ENCODE peak calls at places on chromosomes 7 and 10, in nine cellular contexts. One of them, this sample, is unnamed. For H3K27me3, the result is how much of the 10 kb centered on the place peaks cover.

GRCh38 chr10:29287635-29288034 is 1.2 kb upstream of the LYZL1 start:
- DNase-seq in Peyer's patch: no peak
- DNase-seq in cardiac muscle cell: no peak
- DNase-seq in mammary epithelial cell: no peak
- DNase-seq in AG04450: no peak
- DNase-seq in pancreas: no peak
- DNase-seq in neural progenitor cell: no peak
- DNase-seq in thoracic aorta: no peak
- DNase-seq in brain microvascular endothelial cell: no peak
- DNase-seq in this sample: no peak

GRCh38 chr10:24822557-24822956 is 98.9 kb upstream of the ARHGAP21 start:
- DNase-seq in Peyer's patch: no peak
- DNase-seq in cardiac muscle cell: no peak
- DNase-seq in mammary epithelial cell: no peak
- DNase-seq in AG04450: no peak
- DNase-seq in pancreas: no peak
- DNase-seq in neural progenitor cell: no peak
- DNase-seq in thoracic aorta: no peak
- DNase-seq in brain microvascular endothelial cell: no peak
- DNase-seq in this sample: no peak

GRCh38 chr7:4749363-4749762 is 26.1 kb upstream of the AP5Z1 start:
- DNase-seq in Peyer's patch: no peak
- DNase-seq in cardiac muscle cell: no peak
- DNase-seq in mammary epithelial cell: no peak
- DNase-seq in AG04450: no peak
- DNase-seq in pancreas: no peak
- DNase-seq in neural progenitor cell: no peak
- DNase-seq in thoracic aorta: no peak
- DNase-seq in brain microvascular endothelial cell: no peak
- DNase-seq in this sample: no peak

GRCh38 chr7:129401968-129402860 is 32.0 kb upstream of the STRIP2 start:
- DNase-seq in Peyer's patch: no peak
- DNase-seq in cardiac muscle cell: no peak
- DNase-seq in mammary epithelial cell: no peak
- DNase-seq in AG04450: no peak
- DNase-seq in pancreas: no peak
- DNase-seq in neural progenitor cell: no peak
- DNase-seq in thoracic aorta: no peak
- DNase-seq in brain microvascular endothelial cell: no peak
- DNase-seq in this sample: no peak

GRCh38 chr7:130974169-130974568 is 240.2 kb upstream of the KLF14 start:
- DNase-seq in Peyer's patch: no peak
- DNase-seq in cardiac muscle cell: no peak
- DNase-seq in mammary epithelial cell: no peak
- DNase-seq in AG04450: no peak
- DNase-seq in pancreas: no peak
- DNase-seq in neural progenitor cell: no peak
- DNase-seq in thoracic aorta: no peak
- DNase-seq in brain microvascular endothelial cell: no peak
- DNase-seq in this sample: no peak

GRCh38 chr7:46775776-46776175 is 806.1 kb downstream of the TNS3 start:
- DNase-seq in Peyer's patch: no peak
- DNase-seq in cardiac muscle cell: no peak
- DNase-seq in mammary epithelial cell: no peak
- DNase-seq in AG04450: no peak
- DNase-seq in pancreas: no peak
- DNase-seq in neural progenitor cell: no peak
- DNase-seq in thoracic aorta: no peak
- DNase-seq in brain microvascular endothelial cell: no peak
- DNase-seq in this sample: no peak

GRCh38 chr7:91459539-91459938 is 195.3 kb downstream of the FZD1 start:
- DNase-seq in Peyer's patch: no peak
- DNase-seq in cardiac muscle cell: no peak
- DNase-seq in mammary epithelial cell: peak
- DNase-seq in AG04450: no peak
- DNase-seq in pancreas: no peak
- DNase-seq in neural progenitor cell: no peak
- DNase-seq in thoracic aorta: no peak
- DNase-seq in brain microvascular endothelial cell: peak
- DNase-seq in this sample: no peak

GRCh38 chr7:29453022-29453421 is 110.6 kb upstream of the PRR15 start:
- DNase-seq in Peyer's patch: no peak
- DNase-seq in cardiac muscle cell: peak
- DNase-seq in mammary epithelial cell: no peak
- DNase-seq in AG04450: no peak
- DNase-seq in pancreas: no peak
- DNase-seq in neural progenitor cell: no peak
- DNase-seq in thoracic aorta: no peak
- DNase-seq in brain microvascular endothelial cell: no peak
- DNase-seq in this sample: no peak

GRCh38 chr7:36190447-36191291 is 37.6 kb downstream of the EEPD1 start:
- DNase-seq in Peyer's patch: no peak
- DNase-seq in cardiac muscle cell: no peak
- DNase-seq in mammary epithelial cell: no peak
- DNase-seq in AG04450: no peak
- DNase-seq in pancreas: no peak
- DNase-seq in neural progenitor cell: no peak
- DNase-seq in thoracic aorta: no peak
- DNase-seq in brain microvascular endothelial cell: no peak
- DNase-seq in this sample: no peak

GRCh38 chr10:61164458-61165160 is 220.6 kb upstream of the RHOBTB1 start:
- DNase-seq in Peyer's patch: peak
- DNase-seq in cardiac muscle cell: peak
- DNase-seq in mammary epithelial cell: peak
- DNase-seq in AG04450: no peak
- DNase-seq in pancreas: no peak
- DNase-seq in neural progenitor cell: no peak
- DNase-seq in thoracic aorta: no peak
- DNase-seq in brain microvascular endothelial cell: no peak
- DNase-seq in this sample: no peak

GRCh38 chr10:113454341-113455061 is 98.4 kb upstream of the HABP2 start:
- DNase-seq in Peyer's patch: peak
- DNase-seq in cardiac muscle cell: peak
- DNase-seq in mammary epithelial cell: no peak
- DNase-seq in AG04450: no peak
- DNase-seq in pancreas: peak
- DNase-seq in neural progenitor cell: peak
- DNase-seq in thoracic aorta: no peak
- DNase-seq in brain microvascular endothelial cell: peak
- DNase-seq in this sample: no peak

GRCh38 chr7:99806839-99807478 is 20.9 kb upstream of the CYP3A43 start:
- DNase-seq in Peyer's patch: no peak
- DNase-seq in cardiac muscle cell: no peak
- DNase-seq in mammary epithelial cell: no peak
- DNase-seq in AG04450: no peak
- DNase-seq in pancreas: no peak
- DNase-seq in neural progenitor cell: no peak
- DNase-seq in thoracic aorta: no peak
- DNase-seq in brain microvascular endothelial cell: no peak
- DNase-seq in this sample: no peak

GRCh38 chr10:75353183-75353582 is 48.4 kb downstream of the ZNF503 start:
- DNase-seq in Peyer's patch: no peak
- DNase-seq in cardiac muscle cell: no peak
- DNase-seq in mammary epithelial cell: no peak
- DNase-seq in AG04450: no peak
- DNase-seq in pancreas: no peak
- DNase-seq in neural progenitor cell: no peak
- DNase-seq in thoracic aorta: no peak
- DNase-seq in brain microvascular endothelial cell: no peak
- DNase-seq in this sample: no peak

GRCh38 chr10:111479966-111480365 is 403.1 kb downstream of the ADRA2A start:
- DNase-seq in Peyer's patch: no peak
- DNase-seq in cardiac muscle cell: no peak
- DNase-seq in mammary epithelial cell: peak
- DNase-seq in AG04450: no peak
- DNase-seq in pancreas: no peak
- DNase-seq in neural progenitor cell: no peak
- DNase-seq in thoracic aorta: no peak
- DNase-seq in brain microvascular endothelial cell: no peak
- DNase-seq in this sample: no peak

GRCh38 chr7:80225361-80225760 is 90.7 kb downstream of the GNAI1 start:
- DNase-seq in Peyer's patch: no peak
- DNase-seq in cardiac muscle cell: peak
- DNase-seq in mammary epithelial cell: no peak
- DNase-seq in AG04450: no peak
- DNase-seq in pancreas: no peak
- DNase-seq in neural progenitor cell: no peak
- DNase-seq in thoracic aorta: no peak
- DNase-seq in brain microvascular endothelial cell: no peak
- DNase-seq in this sample: no peak

GRCh38 chr7:13860734-13861133 is 128.7 kb downstream of the ETV1 start:
- DNase-seq in Peyer's patch: no peak
- DNase-seq in cardiac muscle cell: no peak
- DNase-seq in mammary epithelial cell: peak
- DNase-seq in AG04450: no peak
- DNase-seq in pancreas: no peak
- DNase-seq in neural progenitor cell: no peak
- DNase-seq in thoracic aorta: no peak
- DNase-seq in brain microvascular endothelial cell: no peak
- DNase-seq in this sample: no peak

GRCh38 chr7:132618271-132618955 is 42.1 kb upstream of the PLXNA4 start:
- DNase-seq in Peyer's patch: no peak
- DNase-seq in cardiac muscle cell: peak
- DNase-seq in mammary epithelial cell: no peak
- DNase-seq in AG04450: no peak
- DNase-seq in pancreas: no peak
- DNase-seq in neural progenitor cell: no peak
- DNase-seq in thoracic aorta: no peak
- DNase-seq in brain microvascular endothelial cell: peak
- DNase-seq in this sample: no peak
- H3K27ac ChIP-seq in Peyer's patch: no peak
- H3K27ac ChIP-seq in cardiac muscle cell: no peak
- H3K27ac ChIP-seq in mammary epithelial cell: no peak
- H3K27ac ChIP-seq in AG04450: no peak
- H3K27ac ChIP-seq in pancreas: no peak
- H3K27ac ChIP-seq in neural progenitor cell: no peak
- H3K27ac ChIP-seq in thoracic aorta: no peak
- H3K27ac ChIP-seq in brain microvascular endothelial cell: peak
- H3K27ac ChIP-seq in this sample: no peak

GRCh38 chr7:145797507-145797906 is 319.1 kb upstream of the CNTNAP2 start:
- DNase-seq in Peyer's patch: no peak
- DNase-seq in cardiac muscle cell: no peak
- DNase-seq in mammary epithelial cell: no peak
- DNase-seq in AG04450: no peak
- DNase-seq in pancreas: no peak
- DNase-seq in neural progenitor cell: no peak
- DNase-seq in thoracic aorta: no peak
- DNase-seq in brain microvascular endothelial cell: no peak
- DNase-seq in this sample: no peak
- TF ChIP-seq CTCF in Peyer's patch: no peak
- TF ChIP-seq CTCF in cardiac muscle cell: no peak
- TF ChIP-seq CTCF in mammary epithelial cell: no peak
- TF ChIP-seq CTCF in AG04450: no peak
- TF ChIP-seq CTCF in pancreas: no peak
- TF ChIP-seq CTCF in neural progenitor cell: no peak
- TF ChIP-seq CTCF in thoracic aorta: no peak
- TF ChIP-seq CTCF in brain microvascular endothelial cell: no peak
- TF ChIP-seq CTCF in this sample: no peak

GRCh38 chr10:131982185-131982756 is 548 bp upstream of the BNIP3 start:
- DNase-seq in Peyer's patch: no peak
- DNase-seq in cardiac muscle cell: no peak
- DNase-seq in mammary epithelial cell: no peak
- DNase-seq in AG04450: no peak
- DNase-seq in pancreas: no peak
- DNase-seq in neural progenitor cell: no peak
- DNase-seq in thoracic aorta: no peak
- DNase-seq in brain microvascular endothelial cell: no peak
- DNase-seq in this sample: no peak
- H3K27me3 ChIP-seq in Peyer's patch: under half
- H3K27me3 ChIP-seq in cardiac muscle cell: under half
- H3K27me3 ChIP-seq in mammary epithelial cell: under half
- H3K27me3 ChIP-seq in AG04450: under half
- H3K27me3 ChIP-seq in pancreas: under half
- H3K27me3 ChIP-seq in neural progenitor cell: under half
- H3K27me3 ChIP-seq in thoracic aorta: under half
- H3K27me3 ChIP-seq in brain microvascular endothelial cell: under half
- H3K27me3 ChIP-seq in this sample: under half

GRCh38 chr7:101817930-101818698 is 688 bp downstream of the CUX1 start:
- DNase-seq in Peyer's patch: no peak
- DNase-seq in cardiac muscle cell: peak
- DNase-seq in mammary epithelial cell: no peak
- DNase-seq in AG04450: no peak
- DNase-seq in pancreas: no peak
- DNase-seq in neural progenitor cell: no peak
- DNase-seq in thoracic aorta: no peak
- DNase-seq in brain microvascular endothelial cell: no peak
- DNase-seq in this sample: no peak

GRCh38 chr7:101820703-101821102 is 3.3 kb downstream of the CUX1 start:
- DNase-seq in Peyer's patch: no peak
- DNase-seq in cardiac muscle cell: no peak
- DNase-seq in mammary epithelial cell: no peak
- DNase-seq in AG04450: no peak
- DNase-seq in pancreas: no peak
- DNase-seq in neural progenitor cell: peak
- DNase-seq in thoracic aorta: no peak
- DNase-seq in brain microvascular endothelial cell: no peak
- DNase-seq in this sample: no peak

GRCh38 chr7:101819913-101820522 is 2.6 kb downstream of the CUX1 start:
- DNase-seq in Peyer's patch: no peak
- DNase-seq in cardiac muscle cell: no peak
- DNase-seq in mammary epithelial cell: peak
- DNase-seq in AG04450: no peak
- DNase-seq in pancreas: no peak
- DNase-seq in neural progenitor cell: no peak
- DNase-seq in thoracic aorta: no peak
- DNase-seq in brain microvascular endothelial cell: no peak
- DNase-seq in this sample: no peak

GRCh38 chr7:101818699-101819071 is 1.3 kb downstream of the CUX1 start:
- DNase-seq in Peyer's patch: no peak
- DNase-seq in cardiac muscle cell: no peak
- DNase-seq in mammary epithelial cell: no peak
- DNase-seq in AG04450: no peak
- DNase-seq in pancreas: no peak
- DNase-seq in neural progenitor cell: no peak
- DNase-seq in thoracic aorta: no peak
- DNase-seq in brain microvascular endothelial cell: no peak
- DNase-seq in this sample: no peak

DNA sequence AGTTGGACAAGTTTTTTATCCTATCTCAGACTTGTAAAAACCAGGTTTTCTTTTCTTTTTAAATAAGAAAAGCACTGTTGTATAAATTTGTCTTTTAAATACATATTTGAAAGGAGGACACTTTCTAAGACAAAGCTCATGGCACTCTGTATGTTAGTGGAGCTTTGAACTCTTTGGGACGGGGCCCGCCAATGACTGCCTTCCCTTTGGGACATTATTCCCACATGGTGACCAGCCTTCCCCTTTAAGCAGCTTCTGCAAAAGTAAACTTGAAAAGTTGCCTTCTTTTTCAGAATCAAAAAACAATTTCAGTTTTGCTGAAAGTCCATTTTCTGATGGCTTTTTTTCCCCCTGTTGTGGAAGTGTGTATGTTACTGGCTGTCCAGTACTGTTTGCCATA is 1.8 kb downstream of the CUX1 start:
- DNase-seq in Peyer's patch: no peak
- DNase-seq in cardiac muscle cell: no peak
- DNase-seq in mammary epithelial cell: no peak
- DNase-seq in AG04450: no peak
- DNase-seq in pancreas: no peak
- DNase-seq in neural progenitor cell: no peak
- DNase-seq in thoracic aorta: no peak
- DNase-seq in brain microvascular endothelial cell: no peak
- DNase-seq in this sample: no peak
- H3K27ac ChIP-seq in Peyer's patch: no peak
- H3K27ac ChIP-seq in cardiac muscle cell: no peak
- H3K27ac ChIP-seq in mammary epithelial cell: no peak
- H3K27ac ChIP-seq in AG04450: no peak
- H3K27ac ChIP-seq in pancreas: no peak
- H3K27ac ChIP-seq in neural progenitor cell: no peak
- H3K27ac ChIP-seq in thoracic aorta: peak
- H3K27ac ChIP-seq in brain microvascular endothelial cell: no peak
- H3K27ac ChIP-seq in this sample: no peak